ENCODE peak calls at places on chromosomes 1 and 21, in five cellular contexts. G, A, I, T and K are unnamed samples.

GRCh38 chr1:100037665-100038400 is 68.0 kb downstream of the SLC35A3 start:
- DNase-seq in A (peak; percentile 72), I (peak; percentile 89), G (peak; percentile 93), T (peak; percentile 85), K (peak; percentile 77)

GRCh38 chr1:184362876-184363275 is 24.0 kb upstream of the C1orf21 start:
- DNase-seq in A (no peak), T (peak; percentile 32), I (no peak), G (no peak), K (no peak)

GRCh38 chr1:91020967-91021685 is 709 bp downstream of the ZNF644 start:
- DNase-seq in I (peak; percentile 80), G (peak; percentile 65), T (peak; percentile 84), A (peak; percentile 81), K (peak; percentile 88)

GRCh38 chr1:109270623-109271317 is 12.2 kb downstream of the PSRC1 start:
- DNase-seq in I (no peak), A (no peak), G (no peak), T (no peak), K (no peak)

GRCh38 chr1:168161459-168161858 is 17.3 kb upstream of the TIPRL start:
- DNase-seq in I (no peak), T (peak; percentile 22), G (no peak), A (no peak), K (no peak)

GRCh38 chr1:157163273-157164127 is 25.3 kb upstream of the ETV3 start:
- DNase-seq in G (peak; percentile 60), T (peak; percentile 61), A (peak; percentile 78), I (peak; percentile 90), K (peak; percentile 96)

GRCh38 chr1:98555814-98556213 is 105.7 kb upstream of the SNX7 start:
- DNase-seq in G (no peak), I (no peak), A (no peak), T (no peak), K (no peak)

GRCh38 chr21:43731891-43732711 is 13.2 kb downstream of the PDXK start:
- DNase-seq in A (no peak), I (no peak), T (no peak), G (no peak), K (no peak)

GRCh38 chr1:171115280-171115897 is 24.7 kb downstream of the FMO3 start:
- DNase-seq in A (no peak), T (no peak), I (no peak), G (no peak), K (no peak)

GRCh38 chr1:195663549-195664280 is 944.5 kb downstream of the KCNT2 start:
- DNase-seq in G (no peak), I (no peak), A (no peak), T (peak; percentile 87), K (no peak)

GRCh38 chr1:228084325-228084724 is 1.8 kb downstream of the ARF1 start:
- DNase-seq in G (no peak), I (no peak), T (peak; percentile 78), A (no peak), K (no peak)

GRCh38 chr1:179953974-179954493 is 576 bp upstream of the CEP350 start:
- DNase-seq in G (no peak), T (peak; percentile 63), A (peak; percentile 77), I (peak; percentile 12), K (no peak)

GRCh38 chr1:220767312-220768126 is 19.2 kb upstream of the MTARC1 start:
- DNase-seq in A (no peak), T (no peak), G (no peak), I (no peak), K (no peak)

GRCh38 chr1:27153549-27153886 is 1.4 kb downstream of the SLC9A1 start:
- DNase-seq in I (peak; percentile 47), T (peak; percentile 47), A (no peak), G (no peak), K (no peak)

GRCh38 chr1:97414682-97415312 is 506.0 kb downstream of the DPYD start:
- DNase-seq in T (no peak), I (no peak), A (no peak), G (no peak), K (no peak)

GRCh38 chr1:231663211-231663792 is 36.7 kb downstream of the DISC1 start:
- DNase-seq in A (no peak), I (no peak), G (no peak), T (peak; percentile 33), K (no peak)

GRCh38 chr1:52927219-52928082 is at the start of gene SCP2:
- DNase-seq in I (peak; percentile 82), T (peak; percentile 80), G (peak; percentile 90), A (peak; percentile 45), K (peak; percentile 83)